ENCODE peak calls at places on chromosome 17, in seven cellular contexts. D is A549; F is CD4-positive, CD25-positive, alpha-beta regulatory T cell; N is T-cell; Z is AG09309; H is GF-D8; U is RKO. R is an unnamed sample.

GRCh38 chr17:80512233-80512632 is 32.4 kb upstream of the RPTOR start:
- DNase-seq in U (peak; percentile 43), N (no peak), H (no peak), F (no peak), D (peak; percentile 43), Z (no peak), R (no peak)

GRCh38 chr17:79699386-79700036 is 31.2 kb upstream of the ENPP7 start:
- DNase-seq in F (no peak), Z (no peak), N (no peak), H (no peak), U (no peak), D (no peak), R (no peak)

GRCh38 chr17:18143044-18143936 is 34.7 kb downstream of the MYO15A start:
- DNase-seq in F (no peak), U (peak; percentile 47), Z (no peak), N (no peak), H (no peak), D (peak; percentile 56), R (peak; percentile 35)

GRCh38 chr17:30104575-30105339 is 11.9 kb upstream of the NSRP1 start:
- DNase-seq in Z (peak; percentile 53), D (peak; percentile 82), N (peak; percentile 29), H (peak; percentile 86), U (peak; percentile 83), F (peak; percentile 78), R (peak; percentile 76)

GRCh38 chr17:265726-266125 is 84.3 kb upstream of the DOC2B start:
- DNase-seq in F (no peak), U (no peak), H (no peak), Z (no peak), D (no peak), N (no peak), R (no peak)

GRCh38 chr17:57551321-57552079 is 193.6 kb downstream of the CCDC182 start:
- DNase-seq in Z (no peak), D (no peak), U (no peak), N (peak; percentile 43), F (peak; percentile 44), H (no peak), R (peak; percentile 76)

GRCh38 chr17:63598284-63598683 is 2.4 kb upstream of the TACO1 start:
- DNase-seq in D (no peak), F (peak; percentile 12), H (no peak), Z (no peak), U (no peak), N (no peak), R (no peak)

GRCh38 chr17:27540300-27541105 is 84.3 kb downstream of the KSR1 start:
- DNase-seq in H (peak; percentile 48), Z (peak; percentile 91), U (no peak), F (no peak), D (peak; percentile 97), N (no peak), R (peak; percentile 28)

GRCh38 chr17:27216836-27217235 is 77.1 kb upstream of the WSB1 start:
- DNase-seq in D (no peak), H (no peak), F (no peak), N (no peak), Z (no peak), U (no peak), R (no peak)

GRCh38 chr17:7222972-7223292 is 3.2 kb downstream of the ACADVL start:
- DNase-seq in N (no peak), H (no peak), F (no peak), D (no peak), Z (no peak), U (no peak), R (no peak)

GRCh38 chr17:4204676-4205075 is 59.1 kb downstream of the ANKFY1 start:
- DNase-seq in F (no peak), Z (peak; percentile 99), D (no peak), H (no peak), N (no peak), U (no peak), R (no peak)

GRCh38 chr17:78117027-78117981 is 11.3 kb downstream of the TMC6 start:
- DNase-seq in Z (no peak), U (no peak), H (no peak), D (no peak), F (no peak), N (no peak), R (peak; percentile 58)

GRCh38 chr17:3935140-3935542 is 18.9 kb upstream of the P2RX1 start:
- DNase-seq in F (peak; percentile 45), U (peak; percentile 17), Z (no peak), D (peak; percentile 87), H (no peak), N (no peak), R (peak; percentile 95)

GRCh38 chr17:7502987-7503386 is 18.8 kb downstream of the POLR2A start:
- DNase-seq in N (no peak), Z (no peak), U (no peak), H (no peak), F (no peak), D (peak; percentile 37), R (no peak)

GRCh38 chr17:59342681-59343127 is 11.2 kb downstream of the YPEL2 start:
- DNase-seq in U (no peak), Z (no peak), F (peak; percentile 56), N (no peak), D (no peak), H (no peak), R (no peak)

GRCh38 chr17:48611681-48612455 is 1.1 kb upstream of the HOXB7 start:
- DNase-seq in N (no peak), F (no peak), D (peak; percentile 71), Z (no peak), U (peak; percentile 59), H (no peak), R (peak; percentile 90)

GRCh38 chr17:32461853-32462617 is 17.7 kb downstream of the PSMD11 start:
- DNase-seq in N (peak; percentile 21), Z (no peak), U (peak; percentile 74), D (peak; percentile 81), F (peak; percentile 83), H (no peak), R (peak; percentile 11)

GRCh38 chr17:58052951-58053715 is 30.1 kb upstream of the DYNLL2 start:
- DNase-seq in Z (no peak), D (no peak), H (no peak), F (no peak), N (no peak), U (no peak), R (no peak)

GRCh38 chr17:58092797-58093385 is 9.7 kb downstream of the DYNLL2 start:
- DNase-seq in Z (no peak), N (no peak), D (no peak), F (no peak), U (no peak), H (no peak), R (no peak)